ENCODE peak calls at places on chromosomes 11 and 22, in seven cellular contexts. M is kidney; E is SK-N-SH; A is fibroblast of villous mesenchyme; Z is GM06990; T is transverse colon; P is naive thymus-derived CD4-positive, alpha-beta T cell. K is an unnamed sample.

GRCh38 chr11:27209562-27210005 is 153.4 kb downstream of the CCDC34 start:
- DNase-seq in M (no peak), E (no peak), A (peak; percentile 79), Z (no peak), T (no peak), P (no peak), K (no peak)

GRCh38 chr11:83025267-83025704 is 46.4 kb downstream of the RAB30 start:
- DNase-seq in M (no peak), E (no peak), A (peak; percentile 90), Z (no peak), T (no peak), P (no peak), K (no peak)

GRCh38 chr11:60477035-60477445 is 15.5 kb upstream of the MS4A12 start:
- DNase-seq in M (no peak), E (no peak), A (no peak), Z (peak; percentile 68), T (no peak), P (no peak), K (no peak)

GRCh38 chr11:91527380-91528030 is 697.1 kb upstream of the FAT3 start:
- DNase-seq in M (no peak), E (no peak), A (no peak), Z (no peak), T (no peak), P (no peak), K (no peak)

GRCh38 chr11:38302564-38302963 is 1704.5 kb upstream of the RAG2 start:
- DNase-seq in M (no peak), E (no peak), A (no peak), Z (no peak), T (no peak), P (no peak), K (no peak)

GRCh38 chr11:37248145-37248544 is 650.1 kb upstream of the RAG2 start:
- DNase-seq in M (no peak), E (no peak), A (no peak), Z (no peak), T (no peak), P (no peak), K (no peak)

GRCh38 chr11:110200241-110200640 is 96.2 kb downstream of the RDX start:
- DNase-seq in M (no peak), E (no peak), A (no peak), Z (no peak), T (no peak), P (no peak), K (no peak)

GRCh38 chr11:107176148-107177105 is 158.2 kb upstream of the GUCY1A2 start:
- DNase-seq in M (peak; percentile 32), E (no peak), A (no peak), Z (no peak), T (no peak), P (no peak), K (no peak)

GRCh38 chr22:24424001-24424900 is 3.1 kb upstream of the ADORA2A start:
- DNase-seq in M (peak; percentile 78), E (no peak), A (no peak), Z (peak; percentile 60), T (no peak), P (peak; percentile 51), K (no peak)

GRCh38 chr11:61899146-61899841 is 7.9 kb upstream of the FADS3 start:
- DNase-seq in M (peak; percentile 92), E (peak; percentile 97), A (peak; percentile 71), Z (peak; percentile 92), T (peak; percentile 89), P (peak; percentile 92), K (peak; percentile 90)

GRCh38 chr11:5620606-5621521 is 3.9 kb upstream of the TRIM34 start:
- DNase-seq in M (no peak), E (no peak), A (peak; percentile 94), Z (no peak), T (no peak), P (no peak), K (no peak)

GRCh38 chr11:21794306-21794705 is 398.6 kb upstream of the ANO5 start:
- DNase-seq in M (no peak), E (no peak), A (no peak), Z (no peak), T (no peak), P (no peak), K (no peak)

GRCh38 chr22:44130076-44130711 is 50.5 kb upstream of the PARVG start:
- DNase-seq in M (peak; percentile 40), E (peak; percentile 61), A (peak; percentile 21), Z (no peak), T (no peak), P (no peak), K (no peak)

GRCh38 chr11:58730507-58731089 is 1.1 kb downstream of the GLYAT start:
- DNase-seq in M (no peak), E (no peak), A (no peak), Z (no peak), T (no peak), P (no peak), K (no peak)

GRCh38 chr11:19447150-19447566 is 206.4 kb upstream of the E2F8 start:
- DNase-seq in M (no peak), E (no peak), A (no peak), Z (no peak), T (no peak), P (no peak), K (no peak)

GRCh38 chr11:116532066-116532465 is 240.7 kb downstream of the BUD13 start:
- DNase-seq in M (no peak), E (no peak), A (no peak), Z (no peak), T (no peak), P (no peak), K (no peak)

GRCh38 chr11:10934293-10934850 is 76.5 kb upstream of the ZBED5 start:
- DNase-seq in M (no peak), E (no peak), A (no peak), Z (no peak), T (peak; percentile 46), P (peak; percentile 21), K (peak; percentile 42)

GRCh38 chr22:25563757-25564319 is 637 bp upstream of the GRK3 start:
- DNase-seq in M (no peak), E (no peak), A (no peak), Z (no peak), T (peak; percentile 28), P (peak; percentile 14), K (no peak)

GRCh38 chr11:88555018-88555828 is 217.7 kb upstream of the CTSC start:
- DNase-seq in M (no peak), E (no peak), A (peak; percentile 97), Z (no peak), T (no peak), P (no peak), K (no peak)

GRCh38 chr11:117159892-117160291 is 15.8 kb downstream of the PAFAH1B2 start:
- DNase-seq in M (no peak), E (no peak), A (no peak), Z (no peak), T (no peak), P (no peak), K (no peak)

GRCh38 chr11:102280237-102280833 is 36.9 kb upstream of the BIRC3 start:
- DNase-seq in M (no peak), E (no peak), A (no peak), Z (no peak), T (peak; percentile 37), P (no peak), K (no peak)

GRCh38 chr22:27476318-27476717 is 325.2 kb downstream of the MN1 start:
- DNase-seq in M (no peak), E (no peak), A (no peak), Z (no peak), T (no peak), P (no peak), K (no peak)

GRCh38 chr11:117923275-117923674 is 5.9 kb downstream of the TMPRSS13 start:
- DNase-seq in M (peak; percentile 22), E (no peak), A (no peak), Z (no peak), T (no peak), P (no peak), K (no peak)

GRCh38 chr11:88106685-88107084 is 68.6 kb downstream of the RAB38 start:
- DNase-seq in M (no peak), E (no peak), A (no peak), Z (no peak), T (no peak), P (no peak), K (no peak)

GRCh38 chr11:62012451-62013265 is 45.2 kb upstream of the FTH1 start:
- DNase-seq in M (peak; percentile 75), E (no peak), A (peak; percentile 43), Z (no peak), T (no peak), P (no peak), K (no peak)

GRCh38 chr11:72328366-72329224 is 84.6 kb upstream of the PHOX2A start:
- DNase-seq in M (no peak), E (no peak), A (no peak), Z (no peak), T (no peak), P (no peak), K (no peak)

GRCh38 chr11:115869780-115870431 is 365.7 kb upstream of the CADM1 start:
- DNase-seq in M (no peak), E (peak; percentile 55), A (peak; percentile 1), Z (peak; percentile 65), T (peak; percentile 15), P (no peak), K (peak; percentile 55)

GRCh38 chr11:61011239-61011870 is 39.9 kb downstream of the CD6 start:
- DNase-seq in M (no peak), E (peak; percentile 57), A (no peak), Z (no peak), T (no peak), P (no peak), K (no peak)

GRCh38 chr11:117547188-117547831 is 219.7 kb downstream of the CEP164 start:
- DNase-seq in M (no peak), E (no peak), A (no peak), Z (no peak), T (no peak), P (no peak), K (no peak)

GRCh38 chr11:69644071-69644961 is 3.4 kb downstream of the CCND1 start:
- DNase-seq in M (peak; percentile 94), E (peak; percentile 72), A (peak; percentile 94), Z (no peak), T (peak; percentile 67), P (no peak), K (peak; percentile 90)
- H3K4me3 ChIP-seq in M (no peak overlapping the region), E (peak overlapping the region; percentile 96), A (peak overlapping the region; percentile 36), Z (no peak overlapping the region), T (no peak overlapping the region), P (no peak overlapping the region), K (peak overlapping the region; percentile 62)

GRCh38 chr22:39021552-39022250 is 774 bp downstream of the APOBEC3D start:
- DNase-seq in M (no peak), E (no peak), A (no peak), Z (no peak), T (peak; percentile 19), P (no peak), K (no peak)
- H3K4me3 ChIP-seq in M (peak overlapping the region; percentile 46), E (no peak overlapping the region), A (peak overlapping the region; percentile 61), Z (peak overlapping the region; percentile 96), T (peak overlapping the region; percentile 53), P (peak overlapping the region; percentile 76), K (no peak overlapping the region)

GRCh38 chr11:78023426-78023825 is 350 bp upstream of the KCTD14 start:
- DNase-seq in M (no peak), E (no peak), A (no peak), Z (no peak), T (no peak), P (no peak), K (no peak)
- H3K4me3 ChIP-seq in M (peak overlapping the region; percentile 57), E (no peak overlapping the region), A (peak overlapping the region; percentile 58), Z (no peak overlapping the region), T (no peak overlapping the region), P (no peak overlapping the region), K (no peak overlapping the region)

DNA sequence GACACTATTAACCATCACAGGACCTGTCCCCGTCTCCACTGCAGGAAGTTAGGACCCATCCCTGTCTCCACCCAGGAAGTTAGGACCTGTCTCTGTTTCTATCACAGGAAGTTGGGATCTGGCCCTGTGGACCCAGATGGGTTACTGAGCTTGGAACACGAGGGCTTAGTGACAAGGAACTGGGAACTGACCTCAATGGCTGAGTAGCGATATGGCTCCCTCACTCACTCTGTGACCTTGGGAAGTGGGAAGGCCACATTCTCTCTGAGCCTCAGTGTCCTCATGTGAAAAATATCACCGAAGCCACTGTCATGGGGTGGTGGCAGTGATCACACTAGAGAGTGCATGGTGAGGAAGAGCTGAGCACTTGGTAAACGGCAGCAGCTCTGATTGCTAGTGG is 59.4 kb downstream of the FBLN1 start:
- DNase-seq in M (no peak), E (no peak), A (no peak), Z (no peak), T (no peak), P (no peak), K (no peak)
- H3K4me3 ChIP-seq in M (no peak overlapping the region), E (no peak overlapping the region), A (no peak overlapping the region), Z (no peak overlapping the region), T (no peak overlapping the region), P (no peak overlapping the region), K (no peak overlapping the region)

K was measured in WERI-Rb-1.